ENCODE peak calls at places on chromosomes 6 and 20, in four cellular contexts. Q is mesothelial cell of epicardium, G is fibroblast of the conjunctiva, O is activated T-cell treated with anti-CD3 and anti-CD28 coated beads for 1 hour. L is an unnamed sample.
A peak's percentile ranks its signal among the peaks of the same experiment; 100 is the strongest.

GRCh38 chr6:6191476-6191875 is 129.0 kb downstream of the F13A1 start:
- DNase-seq in Q (no peak), G (no peak), O (no peak), L (no peak)

GRCh38 chr6:170182093-170182780 is 108.6 kb downstream of the DLL1 start:
- DNase-seq in O (no peak), Q (no peak), G (no peak), L (no peak)

GRCh38 chr20:47258745-47259695 is 97.5 kb downstream of the ZMYND8 start:
- DNase-seq in O (no peak), Q (no peak), G (no peak), L (no peak)

GRCh38 chr6:119158057-119158848 is 79.8 kb upstream of the FAM184A start:
- DNase-seq in G (peak; percentile 49), O (no peak), Q (no peak), L (no peak)

GRCh38 chr6:130758818-130759217 is 68.4 kb upstream of the SMLR1 start:
- DNase-seq in Q (no peak), G (no peak), O (no peak), L (no peak)

GRCh38 chr6:146851837-146852236 is 253.1 kb downstream of the ADGB start:
- DNase-seq in O (no peak), G (no peak), Q (no peak), L (no peak)

GRCh38 chr20:10855031-10855430 is 181.2 kb upstream of the JAG1 start:
- DNase-seq in Q (no peak), O (no peak), G (no peak), L (no peak)

GRCh38 chr20:8722277-8722928 is 346.5 kb upstream of the PLCB4 start:
- DNase-seq in O (no peak), G (peak; percentile 53), Q (no peak), L (no peak)

GRCh38 chr20:12970372-12970821 is 38.4 kb upstream of the SPTLC3 start:
- DNase-seq in O (no peak), G (peak; percentile 35), Q (no peak), L (no peak)